ENCODE peak calls at places on chromosomes 6 and 20, in seven cellular contexts. W is CD4-positive, CD25-positive, alpha-beta regulatory T cell; Y is sigmoid colon; K is CD8-positive, alpha-beta T cell; U is psoas muscle; C is upper lobe of right lung; D is stomach. O is an unnamed sample. For H3K9me3, the result is how much of the 10 kb centered on the place peaks cover.

GRCh38 chr6:51199733-51200132 is 381.1 kb downstream of the TFAP2B start:
- DNase-seq in W (no peak), Y (no peak), K (no peak), U (no peak), C (no peak), D (no peak), O (no peak)

GRCh38 chr6:111523484-111524166 is 40.6 kb upstream of the REV3L start:
- DNase-seq in W (no peak), Y (no peak), K (no peak), U (no peak), C (no peak), D (no peak), O (no peak)

GRCh38 chr6:149239573-149240209 is 77.8 kb upstream of the TAB2 start:
- DNase-seq in W (no peak), Y (no peak), K (no peak), U (no peak), C (no peak), D (no peak), O (no peak)

GRCh38 chr6:87922947-87923330 is 124.7 kb upstream of the SPACA1 start:
- DNase-seq in W (no peak), Y (no peak), K (no peak), U (no peak), C (no peak), D (no peak), O (no peak)

GRCh38 chr6:43468240-43468639 is 9.1 kb upstream of the TJAP1 start:
- DNase-seq in W (no peak), Y (no peak), K (no peak), U (no peak), C (no peak), D (no peak), O (no peak)

GRCh38 chr20:19787366-19787765 is 29.3 kb downstream of the RIN2 start:
- DNase-seq in W (no peak), Y (no peak), K (no peak), U (no peak), C (no peak), D (no peak), O (no peak)

GRCh38 chr6:34791164-34791841 is 580 bp upstream of the BLTP3A start:
- DNase-seq in W (no peak), Y (peak), K (no peak), U (peak), C (peak), D (peak), O (peak)

GRCh38 chr6:148998704-148999103 is 251.9 kb downstream of the UST start:
- DNase-seq in W (no peak), Y (no peak), K (no peak), U (no peak), C (no peak), D (no peak), O (no peak)

GRCh38 chr20:57439993-57440392 is 48.8 kb downstream of the RBM38 start:
- DNase-seq in W (no peak), Y (no peak), K (no peak), U (peak), C (no peak), D (no peak), O (no peak)

GRCh38 chr20:23445596-23446217 is 6.2 kb downstream of the CSTL1 start:
- DNase-seq in W (no peak), Y (no peak), K (no peak), U (no peak), C (no peak), D (no peak), O (no peak)

GRCh38 chr6:127971945-127972391 is 71.1 kb upstream of the THEMIS start:
- DNase-seq in W (peak), Y (no peak), K (peak), U (no peak), C (no peak), D (no peak), O (peak)

GRCh38 chr6:6686748-6687601 is 98.5 kb downstream of the LY86 start:
- DNase-seq in W (peak), Y (peak), K (no peak), U (peak), C (peak), D (peak), O (no peak)

GRCh38 chr6:110822248-110822647 is 7.0 kb upstream of the CDK19 start:
- DNase-seq in W (no peak), Y (no peak), K (no peak), U (no peak), C (no peak), D (no peak), O (no peak)

GRCh38 chr6:8707956-8708772 is 272.8 kb upstream of the SLC35B3 start:
- DNase-seq in W (no peak), Y (no peak), K (no peak), U (no peak), C (peak), D (peak), O (no peak)

GRCh38 chr20:63378115-63378429 is 16.9 kb upstream of the CHRNA4 start:
- DNase-seq in W (no peak), Y (no peak), K (no peak), U (no peak), C (no peak), D (no peak), O (no peak)

GRCh38 chr20:6657904-6658303 is 109.6 kb upstream of the BMP2 start:
- DNase-seq in W (no peak), Y (no peak), K (no peak), U (no peak), C (no peak), D (no peak), O (no peak)

GRCh38 chr6:131430531-131430930 is 142.5 kb upstream of the ARG1 start:
- DNase-seq in W (no peak), Y (no peak), K (no peak), U (no peak), C (no peak), D (no peak), O (no peak)

GRCh38 chr6:151021878-151022277 is 156.4 kb downstream of the MTHFD1L start:
- DNase-seq in W (no peak), Y (no peak), K (no peak), U (no peak), C (no peak), D (no peak), O (no peak)

GRCh38 chr6:23111984-23112383 is 542.6 kb downstream of the HDGFL1 start:
- DNase-seq in W (no peak), Y (no peak), K (no peak), U (no peak), C (no peak), D (no peak), O (no peak)

GRCh38 chr6:129489215-129489765 is 220.7 kb downstream of the ARHGAP18 start:
- DNase-seq in W (no peak), Y (no peak), K (no peak), U (no peak), C (no peak), D (no peak), O (no peak)

GRCh38 chr20:62494537-62494936 is 18.7 kb upstream of the GATA5 start:
- DNase-seq in W (no peak), Y (no peak), K (no peak), U (peak), C (no peak), D (no peak), O (no peak)

GRCh38 chr6:42708096-42708495 is 14.3 kb downstream of the PRPH2 start:
- DNase-seq in W (no peak), Y (no peak), K (no peak), U (no peak), C (no peak), D (no peak), O (no peak)

GRCh38 chr20:47326718-47327137 is 29.8 kb downstream of the ZMYND8 start:
- DNase-seq in W (no peak), Y (no peak), K (no peak), U (no peak), C (no peak), D (no peak), O (no peak)

GRCh38 chr6:137213813-137214212 is 5.4 kb downstream of the IFNGR1 start:
- DNase-seq in W (no peak), Y (no peak), K (no peak), U (no peak), C (no peak), D (no peak), O (no peak)

GRCh38 chr6:137211910-137212309 is 7.3 kb downstream of the IFNGR1 start:
- DNase-seq in W (no peak), Y (no peak), K (no peak), U (no peak), C (no peak), D (no peak), O (no peak)

GRCh38 chr6:137208279-137208678 is 10.9 kb downstream of the IFNGR1 start:
- DNase-seq in W (no peak), Y (no peak), K (no peak), U (no peak), C (no peak), D (no peak), O (no peak)

GRCh38 chr6:137213331-137213740 is 5.8 kb downstream of the IFNGR1 start:
- DNase-seq in W (no peak), Y (no peak), K (no peak), U (no peak), C (no peak), D (no peak), O (no peak)

DNA sequence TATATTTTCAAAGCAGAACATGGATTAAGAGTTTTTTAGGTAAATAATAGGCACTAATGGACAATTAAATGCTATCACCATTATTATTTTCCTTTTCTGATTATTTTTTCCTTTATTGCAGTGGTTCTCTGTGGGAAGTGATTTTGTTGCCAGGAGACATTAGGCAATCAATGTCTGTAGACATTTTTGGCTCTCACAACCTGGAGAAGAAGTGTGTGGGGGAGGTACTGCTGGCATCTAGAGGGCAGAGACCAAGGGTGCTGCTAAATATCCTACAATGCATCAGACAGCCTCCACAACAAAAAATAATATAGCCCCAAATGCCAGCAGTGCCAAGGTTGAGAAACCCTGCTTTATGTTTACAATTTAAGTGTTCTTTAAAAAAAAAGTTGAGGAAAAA is 8.3 kb downstream of the IFNGR1 start:
- DNase-seq in W (no peak), Y (no peak), K (no peak), U (no peak), C (no peak), D (no peak), O (no peak)
- H3K9me3 ChIP-seq in W (under half), Y (under half), K (under half), U (under half), C (under half), D (under half), O (under half)

GRCh38 chr6:170136541-170137175 is 154.2 kb downstream of the DLL1 start:
- DNase-seq in W (no peak), Y (peak), K (no peak), U (peak), C (peak), D (no peak), O (no peak)
- H3K9me3 ChIP-seq in W (under half), Y (under half), K (under half), U (under half), C (under half), D (under half), O (under half)

DNA sequence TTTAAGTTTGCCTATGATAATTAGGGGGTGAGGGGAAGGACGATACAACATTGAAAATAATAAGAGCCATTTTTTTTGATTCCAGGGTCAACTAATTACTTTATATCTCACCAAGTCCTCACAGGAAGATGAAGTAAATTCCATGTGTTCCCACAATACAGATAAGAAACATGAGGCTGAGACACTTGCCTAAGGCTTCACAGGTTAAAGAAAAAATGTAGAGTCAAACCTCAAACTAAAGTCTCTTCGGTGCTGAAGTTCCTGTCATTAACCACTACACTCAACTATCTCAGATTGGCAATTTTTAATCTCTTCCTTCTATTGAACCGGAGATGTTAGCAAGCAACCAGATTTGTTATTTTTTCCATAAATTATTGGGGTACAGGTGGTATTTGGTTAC is 33.0 kb downstream of the MRAP2 start:
- DNase-seq in W (no peak), Y (no peak), K (no peak), U (no peak), C (no peak), D (no peak), O (no peak)
- H3K9me3 ChIP-seq in W (under half), Y (under half), K (under half), U (under half), C (under half), D (under half), O (under half)

GRCh38 chr20:39574061-39574460 is 611.9 kb downstream of the DHX35 start:
- DNase-seq in W (no peak), Y (no peak), K (no peak), U (no peak), C (no peak), D (no peak), O (no peak)
- H3K9me3 ChIP-seq in W (under half), Y (under half), K (under half), U (under half), C (under half), D (under half), O (under half)

DNA sequence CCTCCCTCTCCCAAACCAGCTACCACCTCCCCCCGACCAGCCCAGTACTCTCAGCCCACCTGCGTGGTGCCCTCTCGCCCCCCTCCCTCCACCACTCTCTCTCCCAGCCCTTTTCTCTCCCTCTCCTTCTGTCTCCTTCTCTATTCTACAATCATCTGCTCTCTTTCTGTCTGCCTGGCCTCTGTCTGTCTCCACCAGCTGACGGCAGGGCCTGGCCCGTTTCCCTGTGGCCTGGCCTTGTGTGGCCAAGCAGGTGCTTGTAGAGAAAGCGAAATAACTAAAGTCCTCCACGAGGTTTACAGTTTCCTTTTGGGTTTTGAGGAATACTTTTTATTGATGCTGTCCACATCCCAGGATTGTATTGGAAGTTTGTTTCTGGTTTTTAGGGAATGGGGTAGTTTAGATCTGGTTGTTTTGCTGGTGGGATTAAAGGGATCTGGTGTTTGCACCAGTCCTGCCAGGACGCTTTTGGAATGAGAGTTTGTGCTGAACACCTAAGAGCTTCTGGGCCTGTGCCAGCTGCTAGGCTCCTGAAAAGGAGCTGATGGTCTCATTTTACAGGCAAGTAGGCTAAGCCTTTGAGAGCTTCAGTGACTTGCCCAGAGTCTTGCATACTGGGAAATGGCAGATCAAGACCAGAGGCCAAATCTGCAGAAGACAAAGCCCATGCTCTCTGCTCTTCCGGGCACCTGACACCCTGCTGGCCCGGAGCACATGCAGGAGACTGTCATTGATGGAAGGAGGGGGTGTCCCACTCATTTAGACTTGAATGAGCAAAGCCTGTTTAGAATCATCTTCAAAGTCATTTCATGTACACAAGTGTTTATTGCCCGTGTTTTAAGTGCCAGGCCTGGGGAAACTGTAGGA is 161.7 kb downstream of the SYCP2 start:
- DNase-seq in W (no peak), Y (peak), K (no peak), U (no peak), C (no peak), D (no peak), O (no peak)
- H3K9me3 ChIP-seq in W (under half), Y (under half), K (under half), U (under half), C (under half), D (under half), O (under half)

DNA sequence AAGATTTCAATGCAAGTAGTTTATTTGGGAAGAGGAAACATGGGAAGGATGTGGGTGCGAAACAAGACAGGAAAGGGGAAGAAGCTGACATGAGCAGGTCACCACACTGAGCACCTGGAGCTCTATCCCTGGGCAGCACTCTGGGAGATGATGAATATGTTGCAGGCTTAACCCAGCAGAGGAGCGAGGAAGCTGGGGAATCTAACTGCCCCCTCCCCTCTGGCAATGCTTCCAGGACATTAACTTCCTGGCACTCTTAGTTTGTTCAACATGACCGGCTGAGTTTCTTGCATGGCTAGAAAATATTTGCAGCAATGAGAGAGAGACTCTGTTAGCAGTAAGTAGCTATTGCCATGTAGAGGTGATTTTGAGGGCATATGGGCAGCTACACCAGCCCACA is 4.9 kb upstream of the ADA start:
- DNase-seq in W (no peak), Y (no peak), K (no peak), U (no peak), C (no peak), D (no peak), O (no peak)
- H3K9me3 ChIP-seq in W (under half), Y (under half), K (under half), U (under half), C (under half), D (under half), O (under half)

GRCh38 chr6:99024089-99024488 is 76.3 kb upstream of the FBXL4 start:
- DNase-seq in W (no peak), Y (no peak), K (no peak), U (no peak), C (no peak), D (no peak), O (no peak)
- H3K9me3 ChIP-seq in W (under half), Y (under half), K (under half), U (under half), C (under half), D (under half), O (under half)

GRCh38 chr20:12410783-12411182 is 493.1 kb downstream of the BTBD3 start:
- DNase-seq in W (no peak), Y (no peak), K (no peak), U (no peak), C (no peak), D (no peak), O (no peak)

GRCh38 chr20:12411246-12411940 is 493.7 kb downstream of the BTBD3 start:
- DNase-seq in W (no peak), Y (no peak), K (no peak), U (no peak), C (no peak), D (no peak), O (no peak)

GRCh38 chr20:12409501-12409900 is 491.8 kb downstream of the BTBD3 start:
- DNase-seq in W (no peak), Y (no peak), K (no peak), U (no peak), C (no peak), D (no peak), O (no peak)

GRCh38 chr20:12404941-12405340 is 487.2 kb downstream of the BTBD3 start:
- DNase-seq in W (no peak), Y (no peak), K (no peak), U (no peak), C (no peak), D (no peak), O (no peak)

DNA sequence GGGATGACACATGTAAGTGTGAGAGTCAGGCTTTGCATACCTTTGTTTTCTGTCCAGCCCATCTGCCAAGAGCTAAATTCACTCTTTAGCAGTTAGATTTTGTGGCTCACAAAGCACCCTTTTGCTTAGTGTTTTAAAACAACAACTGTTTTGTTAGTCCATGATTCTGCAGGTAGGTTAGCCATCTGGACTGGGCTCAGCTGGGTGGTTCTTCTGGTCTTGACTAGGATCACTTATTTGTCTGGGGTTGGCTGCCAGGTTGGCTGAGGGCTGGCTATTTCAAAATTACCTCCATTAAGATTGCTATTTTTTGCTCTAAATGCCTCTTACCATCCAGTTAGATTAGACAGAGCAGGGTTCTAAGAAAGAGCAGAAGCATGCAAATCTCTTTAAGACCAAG is 489.3 kb downstream of the BTBD3 start:
- DNase-seq in W (no peak), Y (no peak), K (no peak), U (no peak), C (no peak), D (no peak), O (no peak)
- H3K9me3 ChIP-seq in W (under half), Y (under half), K (under half), U (under half), C (under half), D (under half), O (under half)

GRCh38 chr6:360791-361373 is 30.7 kb upstream of the IRF4 start:
- DNase-seq in W (no peak), Y (peak), K (no peak), U (no peak), C (no peak), D (no peak), O (no peak)
- H3K9me3 ChIP-seq in W (under half), Y (under half), K (under half), U (under half), C (under half), D (under half), O (under half)

DNA sequence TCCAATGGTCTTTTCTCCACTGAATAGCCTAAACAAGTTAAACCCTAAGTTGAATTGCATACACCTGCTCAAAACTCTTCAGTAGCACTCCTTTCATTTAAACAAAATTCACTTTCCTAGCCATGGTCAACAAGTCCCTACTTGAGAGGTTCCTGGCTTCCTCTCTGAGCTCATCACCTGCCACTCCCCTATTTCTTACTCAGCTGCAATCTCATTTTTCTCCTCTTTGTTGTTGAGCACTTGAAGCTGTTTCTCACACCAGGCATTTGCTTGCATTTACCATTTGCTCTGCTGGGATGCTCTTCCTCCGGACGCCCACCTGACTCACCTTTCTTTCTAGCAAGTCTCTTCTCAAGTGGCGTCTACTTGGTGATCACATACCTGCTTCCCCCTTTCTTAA is 38.5 kb downstream of the EDN1 start:
- DNase-seq in W (no peak), Y (no peak), K (no peak), U (no peak), C (no peak), D (no peak), O (no peak)
- H3K9me3 ChIP-seq in W (under half), Y (under half), K (under half), U (under half), C (under half), D (under half), O (under half)